ENCODE peak calls at places on chromosomes 7 and 10, in seven cellular contexts. Y is heart right ventricle; D is uterus; O is HT-29; L is naive thymus-derived CD8-positive, alpha-beta T cell; K is SK-MEL-5; V is NCI-H1105. U is an unnamed sample.
A peak's percentile ranks its signal among the peaks of the same experiment; 100 is the strongest.

GRCh38 chr7:156034397-156034796 is 222.1 kb upstream of the SHH start:
- DNase-seq in K (peak; percentile 90), O (no peak), V (no peak), L (no peak), D (no peak), Y (no peak), U (no peak)

GRCh38 chr7:105935250-105935649 is 27.8 kb upstream of the CDHR3 start:
- DNase-seq in O (no peak), D (no peak), K (no peak), L (no peak), Y (no peak), V (peak; percentile 76), U (peak; percentile 22)

GRCh38 chr10:8670461-8670860 is 616.0 kb downstream of the GATA3 start:
- DNase-seq in V (no peak), Y (no peak), O (peak; percentile 56), D (no peak), K (no peak), L (no peak), U (no peak)

GRCh38 chr10:11163990-11164805 is 146.5 kb downstream of the CELF2 start:
- DNase-seq in L (no peak), K (no peak), Y (no peak), O (no peak), D (no peak), V (no peak), U (no peak)

GRCh38 chr7:94933256-94933990 is 26.0 kb downstream of the PPP1R9A start:
- DNase-seq in D (no peak), K (no peak), Y (peak; percentile 31), V (no peak), L (no peak), O (no peak), U (no peak)

GRCh38 chr10:24822557-24822956 is 98.9 kb upstream of the ARHGAP21 start:
- DNase-seq in L (no peak), K (peak; percentile 41), O (no peak), Y (no peak), V (no peak), D (no peak), U (no peak)

GRCh38 chr7:35758421-35758820 is 42.4 kb upstream of the SEPTIN7 start:
- DNase-seq in V (no peak), K (peak; percentile 82), D (no peak), Y (no peak), L (no peak), O (peak; percentile 20), U (no peak)

GRCh38 chr7:86733783-86734182 is 90.1 kb downstream of the GRM3 start:
- DNase-seq in O (no peak), K (peak; percentile 12), V (no peak), D (no peak), L (no peak), Y (no peak), U (no peak)

GRCh38 chr10:48251525-48252353 is 22.8 kb downstream of the FRMPD2 start:
- DNase-seq in Y (no peak), O (peak; percentile 48), D (no peak), K (no peak), L (no peak), V (peak; percentile 28), U (peak; percentile 17)

GRCh38 chr10:72016608-72017310 is 52.6 kb downstream of the CHST3 start:
- DNase-seq in V (no peak), O (no peak), K (no peak), D (no peak), L (no peak), Y (peak; percentile 31), U (no peak)

GRCh38 chr7:43479042-43479441 is 103.9 kb upstream of the STK17A start:
- DNase-seq in Y (no peak), L (no peak), D (no peak), O (peak; percentile 17), V (no peak), K (peak; percentile 63), U (no peak)

GRCh38 chr7:3918576-3918975 is 617.5 kb downstream of the SDK1 start:
- DNase-seq in O (no peak), Y (no peak), D (no peak), K (no peak), L (no peak), V (no peak), U (no peak)

GRCh38 chr10:112022196-112022595 is 161.4 kb downstream of the GPAM start:
- DNase-seq in Y (no peak), K (peak; percentile 35), L (no peak), V (no peak), O (no peak), D (no peak), U (no peak)

GRCh38 chr10:85601526-85601925 is 765.1 kb downstream of the GRID1 start:
- DNase-seq in D (no peak), V (no peak), Y (no peak), K (no peak), O (no peak), L (no peak), U (no peak)

GRCh38 chr7:885893-886625 is 9.7 kb downstream of the GET4 start:
- DNase-seq in D (no peak), K (no peak), Y (no peak), O (no peak), L (no peak), V (no peak), U (no peak)

GRCh38 chr7:81447351-81447952 is 322.4 kb downstream of the HGF start:
- DNase-seq in L (no peak), K (peak; percentile 90), D (no peak), Y (no peak), O (peak; percentile 84), V (peak; percentile 29), U (peak; percentile 21)

GRCh38 chr10:114940735-114941134 is 2.7 kb downstream of the TRUB1 start:
- DNase-seq in O (no peak), D (no peak), V (no peak), L (no peak), K (no peak), Y (no peak), U (no peak)

GRCh38 chr10:649445-649797 is 40.0 kb downstream of the DIP2C start:
- DNase-seq in D (no peak), Y (no peak), L (no peak), O (no peak), K (no peak), V (no peak), U (peak; percentile 22)

GRCh38 chr7:44979481-44980392 is 922 bp upstream of the MYO1G start:
- DNase-seq in D (no peak), K (peak; percentile 83), Y (no peak), O (no peak), L (no peak), V (no peak), U (no peak)

GRCh38 chr7:2358968-2359527 is 4.4 kb downstream of the EIF3B start:
- DNase-seq in V (peak; percentile 22), D (no peak), L (no peak), Y (no peak), K (no peak), O (no peak), U (no peak)

GRCh38 chr10:78774999-78775711 is 293.6 kb upstream of the ZMIZ1 start:
- DNase-seq in Y (no peak), L (no peak), K (no peak), V (no peak), O (no peak), D (peak; percentile 65), U (no peak)

GRCh38 chr7:155794196-155794595 is 18.1 kb downstream of the SHH start:
- DNase-seq in L (no peak), O (no peak), V (no peak), D (no peak), Y (no peak), K (no peak), U (no peak)

GRCh38 chr7:31074403-31074802 is 22.3 kb downstream of the ADCYAP1R1 start:
- DNase-seq in O (no peak), Y (peak; percentile 50), D (peak; percentile 72), L (no peak), V (no peak), K (no peak), U (no peak)

GRCh38 chr7:15199482-15199881 is 296.9 kb upstream of the DGKB start:
- DNase-seq in O (peak; percentile 16), Y (no peak), L (no peak), V (no peak), D (no peak), K (peak; percentile 47), U (no peak)

GRCh38 chr10:76178561-76179292 is 747.3 kb downstream of the LRMDA start:
- DNase-seq in K (no peak), O (no peak), V (no peak), Y (no peak), L (no peak), D (no peak), U (no peak)

GRCh38 chr10:112782176-112782907 is 167.7 kb upstream of the TCF7L2 start:
- DNase-seq in L (no peak), D (peak; percentile 82), O (no peak), K (no peak), V (no peak), Y (peak; percentile 69), U (no peak)

GRCh38 chr10:24288581-24288980 is 79.6 kb downstream of the KIAA1217 start:
- DNase-seq in K (no peak), L (no peak), D (no peak), O (no peak), V (no peak), Y (no peak), U (no peak)